ENCODE peak calls at places on chromosomes 3 and 15, in five cellular contexts. C, N, R, U and V are unnamed samples. For H3K36me3, the result is how much of the 10 kb centered on the place peaks cover.

GRCh38 chr3:166518040-166518439 is 680.8 kb upstream of the BCHE start:
- DNase-seq in N (no peak), C (no peak), U (no peak), R (no peak), V (no peak)

GRCh38 chr3:145219355-145220196 is 941.4 kb downstream of the PLOD2 start:
- DNase-seq in R (no peak), U (no peak), C (no peak), N (no peak), V (no peak)

GRCh38 chr3:185030399-185030798 is 122.5 kb downstream of the C3orf70 start:
- DNase-seq in U (no peak), C (no peak), N (no peak), R (no peak), V (no peak)

GRCh38 chr3:69948246-69948862 is 51.2 kb upstream of the SAMMSON start:
- DNase-seq in U (no peak), R (no peak), C (no peak), N (no peak), V (no peak)

GRCh38 chr3:25412269-25412668 is 15.8 kb upstream of the RARB start:
- DNase-seq in N (no peak), U (no peak), R (no peak), C (no peak), V (peak)

GRCh38 chr3:150110097-150110496 is 139.4 kb upstream of the PFN2 start:
- DNase-seq in U (no peak), N (no peak), R (no peak), C (no peak), V (no peak)

GRCh38 chr3:135325726-135326245 is 530.7 kb downstream of the EPHB1 start:
- DNase-seq in U (no peak), R (no peak), C (no peak), N (no peak), V (no peak)

GRCh38 chr15:88863412-88863811 is 31.9 kb downstream of the HAPLN3 start:
- DNase-seq in N (no peak), C (no peak), U (no peak), R (no peak), V (no peak)

GRCh38 chr15:82810863-82811421 is 1.5 kb downstream of the WHAMM start:
- DNase-seq in C (no peak), U (no peak), N (no peak), R (no peak), V (no peak)

GRCh38 chr3:37456270-37456708 is 281.9 kb upstream of the LRRFIP2 start:
- DNase-seq in N (no peak), C (peak), U (peak), R (peak), V (no peak)

GRCh38 chr3:188788621-188789081 is 383.1 kb upstream of the TPRG1 start:
- DNase-seq in C (no peak), R (no peak), N (no peak), U (no peak), V (peak)

GRCh38 chr15:96122077-96123027 is 208.1 kb upstream of the NR2F2 start:
- DNase-seq in C (no peak), N (peak), U (no peak), R (no peak), V (no peak)

GRCh38 chr3:133274477-133274876 is 125.4 kb upstream of the BFSP2 start:
- DNase-seq in N (no peak), U (no peak), C (no peak), R (no peak), V (no peak)

GRCh38 chr3:56468184-56469106 is at the start of gene ERC2:
- DNase-seq in C (peak), U (no peak), N (no peak), R (peak), V (peak)

GRCh38 chr3:64352596-64352989 is 127.3 kb upstream of the PRICKLE2 start:
- DNase-seq in R (no peak), C (no peak), U (no peak), N (no peak), V (no peak)

GRCh38 chr3:97105989-97106651 is 291.7 kb downstream of the EPHA6 start:
- DNase-seq in R (no peak), U (no peak), C (no peak), N (no peak), V (no peak)

GRCh38 chr3:144995856-144996255 is 1024.2 kb downstream of the DIPK2A start:
- DNase-seq in R (no peak), N (no peak), C (no peak), U (no peak), V (no peak)

GRCh38 chr3:13013595-13013993 is 59.6 kb downstream of the IQSEC1 start:
- DNase-seq in R (no peak), U (no peak), C (no peak), N (no peak), V (no peak)

GRCh38 chr15:67165653-67166260 is 88.7 kb downstream of the AAGAB start:
- DNase-seq in N (no peak), R (no peak), C (no peak), U (no peak), V (no peak)

GRCh38 chr3:53773586-53774368 is 72.4 kb downstream of the CHDH start:
- DNase-seq in U (peak), N (no peak), R (no peak), C (no peak), V (no peak)

GRCh38 chr3:177111541-177111949 is 85.7 kb downstream of the TBL1XR1 start:
- DNase-seq in R (no peak), N (no peak), C (no peak), U (no peak), V (no peak)

GRCh38 chr3:169044341-169045113 is 619.0 kb downstream of the MECOM start:
- DNase-seq in N (no peak), U (no peak), C (no peak), R (no peak), V (peak)

GRCh38 chr3:155391583-155391982 is 98.1 kb upstream of the STRIT1 start:
- DNase-seq in C (no peak), R (peak), U (peak), N (no peak), V (peak)

GRCh38 chr3:32815812-32816438 is 1.9 kb upstream of the TRIM71 start:
- DNase-seq in N (no peak), U (no peak), R (no peak), C (no peak), V (no peak)

GRCh38 chr15:70301396-70301795 is 203.7 kb upstream of the TLE3 start:
- DNase-seq in C (no peak), U (no peak), R (no peak), N (no peak), V (no peak)

GRCh38 chr3:139307072-139307491 is 36.7 kb upstream of the MRPS22 start:
- DNase-seq in C (no peak), N (no peak), R (no peak), U (no peak), V (no peak)

GRCh38 chr3:161423911-161424522 is 52.7 kb upstream of the SPTSSB start:
- DNase-seq in R (no peak), N (no peak), C (no peak), U (no peak), V (no peak)

GRCh38 chr3:76083992-76084391 is 298.6 kb upstream of the ZNF717 start:
- DNase-seq in U (no peak), N (no peak), C (no peak), R (no peak), V (no peak)

GRCh38 chr3:156120528-156121251 is at the start of gene KCNAB1:
- DNase-seq in N (no peak), R (no peak), U (no peak), C (no peak), V (no peak)

GRCh38 chr15:68658641-68659358 is 80.0 kb downstream of the CORO2B start:
- DNase-seq in R (no peak), C (no peak), N (no peak), U (no peak), V (no peak)

GRCh38 chr15:68298882-68299381 is 21.4 kb downstream of the FEM1B start:
- DNase-seq in C (no peak), N (no peak), U (peak), R (no peak), V (peak)

GRCh38 chr15:60798821-60799220 is 319.9 kb upstream of the ICE2 start:
- DNase-seq in R (no peak), N (no peak), C (no peak), U (no peak), V (no peak)

GRCh38 chr3:161549251-161549650 is 52.6 kb downstream of the OTOL1 start:
- DNase-seq in N (no peak), R (no peak), C (no peak), U (no peak), V (no peak)

GRCh38 chr3:79139395-79140060 is 628.3 kb downstream of the ROBO1 start:
- DNase-seq in U (no peak), N (no peak), C (no peak), R (no peak), V (no peak)

GRCh38 chr3:106582151-106582550 is 713.3 kb upstream of the CBLB start:
- DNase-seq in C (no peak), R (no peak), N (no peak), U (no peak), V (no peak)

GRCh38 chr3:194673761-194674160 is 1.8 kb upstream of the LSG1 start:
- DNase-seq in R (no peak), N (no peak), C (no peak), U (no peak), V (no peak)

GRCh38 chr3:48410205-48411040 is 19.5 kb downstream of the PLXNB1 start:
- DNase-seq in U (no peak), C (peak), N (no peak), R (peak), V (no peak)

GRCh38 chr3:101730839-101731238 is 6.4 kb downstream of the CEP97 start:
- DNase-seq in C (no peak), N (no peak), R (no peak), U (no peak), V (no peak)
- H3K36me3 ChIP-seq in C (half or more), N (under half), R (half or more), U (under half), V (half or more)

GRCh38 chr3:30672287-30672735 is 65.9 kb downstream of the TGFBR2 start:
- DNase-seq in R (no peak), C (no peak), N (no peak), U (no peak), V (no peak)
- H3K27ac ChIP-seq in R (peak), C (no peak), N (no peak), U (peak), V (no peak)

DNA sequence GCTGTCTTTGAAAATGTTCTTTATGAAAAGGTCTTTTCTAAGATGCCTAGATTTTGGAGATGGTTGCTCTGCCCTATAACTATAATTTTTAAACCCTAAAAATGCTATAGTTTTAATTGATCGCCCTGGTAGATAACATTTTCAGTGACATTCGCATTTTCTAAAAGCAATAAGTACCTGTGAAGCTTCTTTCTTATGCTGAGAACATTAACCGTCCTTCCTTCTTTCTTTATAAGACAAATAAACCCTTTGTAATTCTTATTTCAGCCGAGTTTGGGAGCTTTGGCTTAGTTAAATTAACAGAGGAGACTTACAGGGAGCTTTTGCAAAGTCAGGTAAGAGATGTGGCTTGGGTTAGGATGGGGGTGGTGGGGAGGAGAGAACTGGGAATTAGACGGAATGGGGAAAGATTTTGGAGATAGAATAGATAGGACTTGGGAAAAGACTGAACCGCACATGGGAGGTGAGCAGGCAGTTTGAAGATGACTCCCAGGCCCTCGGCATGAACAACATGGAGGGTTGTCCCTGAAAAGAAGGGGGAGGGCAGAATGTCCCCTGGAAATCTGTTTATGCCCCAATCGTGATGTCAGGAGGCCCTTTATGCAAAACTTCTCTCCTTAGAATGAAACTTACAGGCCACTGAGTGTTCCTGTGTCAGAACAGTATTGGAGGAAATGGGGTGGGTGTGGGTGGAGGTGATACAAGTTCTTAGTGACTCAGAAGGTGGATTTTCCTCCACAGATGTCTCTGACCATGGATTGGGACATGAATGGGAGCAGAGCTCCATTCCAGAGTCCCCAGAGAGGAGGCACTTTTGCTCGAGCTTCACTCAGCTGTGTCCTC is 76.2 kb upstream of the LARS2 start:
- DNase-seq in U (no peak), R (no peak), N (no peak), C (no peak), V (no peak)
- H3K4me3 ChIP-seq in U (no peak), R (no peak), N (no peak), C (no peak), V (no peak)

DNA sequence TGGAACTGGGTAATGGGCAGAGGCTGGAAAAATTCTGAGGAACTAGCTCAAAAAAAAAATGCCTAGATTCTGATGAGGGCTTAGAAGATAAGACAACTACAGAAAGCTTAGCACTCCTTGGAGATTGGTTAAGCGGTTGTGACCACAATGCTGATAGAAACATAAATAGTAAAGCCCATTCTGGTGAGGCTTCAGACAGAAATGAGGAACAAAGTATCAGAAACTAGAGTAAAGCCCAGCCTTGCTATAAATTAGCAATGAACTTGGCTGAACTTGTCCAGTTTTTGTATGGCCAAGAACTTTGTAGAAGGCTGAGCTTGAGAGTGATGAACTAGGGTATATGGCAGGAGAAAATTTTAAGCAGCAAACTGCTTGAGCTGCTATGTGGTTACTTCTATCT is 25.4 kb downstream of the GOLGB1 start:
- DNase-seq in C (no peak), R (no peak), U (no peak), N (no peak), V (no peak)
- H3K36me3 ChIP-seq in C (half or more), R (half or more), U (under half), N (under half), V (under half)

GRCh38 chr15:28984421-28985375 is 98.9 kb downstream of the APBA2 start:
- DNase-seq in U (no peak), C (no peak), N (no peak), R (no peak), V (peak)

GRCh38 chr15:28981921-28982320 is 96.1 kb downstream of the APBA2 start:
- DNase-seq in U (no peak), C (no peak), N (no peak), R (no peak), V (no peak)

GRCh38 chr15:28982886-28983285 is 97.1 kb downstream of the APBA2 start:
- DNase-seq in C (no peak), N (no peak), R (no peak), U (no peak), V (no peak)

GRCh38 chr15:28985691-28986090 is 99.9 kb downstream of the APBA2 start:
- DNase-seq in C (no peak), N (no peak), R (no peak), U (no peak), V (no peak)

GRCh38 chr15:28983432-28984311 is 97.9 kb downstream of the APBA2 start:
- DNase-seq in C (no peak), R (no peak), N (no peak), U (no peak), V (no peak)
- H3K27ac ChIP-seq in C (no peak), R (no peak), N (no peak), U (no peak), V (no peak)

DNA sequence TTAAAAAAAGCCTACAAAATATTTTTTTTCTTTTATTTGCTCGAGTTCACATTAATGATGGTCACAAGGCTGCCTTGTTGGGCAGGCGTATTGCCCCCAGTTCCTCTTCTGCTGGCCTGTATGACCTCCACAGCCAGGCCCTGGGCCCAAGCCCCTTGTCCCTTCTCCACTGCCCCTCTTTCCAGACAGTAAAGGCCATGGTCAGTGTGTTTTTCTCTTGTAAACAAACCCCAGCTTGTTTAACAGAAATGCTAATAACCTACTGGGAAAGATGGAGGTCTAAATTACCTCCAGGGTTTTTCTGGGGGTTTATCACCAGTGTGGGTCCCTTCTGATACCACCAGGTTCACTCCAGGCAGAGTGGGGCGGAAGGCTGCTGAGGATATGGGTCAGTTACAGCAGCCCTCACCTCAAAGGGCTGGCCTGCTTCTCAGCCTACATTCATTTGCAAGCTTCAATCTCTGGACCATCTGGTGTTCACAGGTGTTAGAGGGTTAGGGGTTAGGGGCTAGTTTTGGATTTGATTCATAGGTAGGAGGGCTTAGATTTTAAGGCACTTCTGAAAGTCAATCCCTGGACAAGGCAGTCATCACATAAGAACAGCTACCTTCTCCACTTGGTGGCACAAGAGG is 2.0 kb upstream of the MANF start:
- DNase-seq in N (no peak), R (no peak), C (no peak), U (no peak), V (no peak)
- H3K4me3 ChIP-seq in N (no peak), R (no peak), C (no peak), U (no peak), V (no peak)

GRCh38 chr3:14166877-14167605 is 11.4 kb downstream of the XPC start:
- DNase-seq in R (no peak), C (no peak), U (no peak), N (no peak), V (no peak)
- H3K36me3 ChIP-seq in R (half or more), C (half or more), U (under half), N (under half), V (half or more)

DNA sequence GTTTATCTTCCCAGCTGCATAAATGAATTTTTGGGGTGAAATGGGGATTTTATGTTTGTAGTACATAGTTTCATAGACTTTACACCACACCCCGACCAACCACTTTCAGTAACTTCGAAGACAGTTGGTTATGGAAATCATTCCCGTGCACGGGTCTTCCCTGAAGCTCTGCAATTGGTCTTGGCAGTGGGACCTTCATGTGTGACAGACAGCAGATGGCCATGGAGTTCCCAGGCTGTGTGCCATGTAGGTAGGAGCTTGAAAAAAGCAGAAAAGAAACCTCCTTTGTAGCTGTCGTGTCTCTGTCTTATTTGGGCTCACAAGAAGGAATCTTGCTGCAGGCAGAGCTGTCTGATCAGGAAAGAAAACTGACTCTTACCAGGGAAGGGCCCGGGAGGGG is 25.9 kb downstream of the EXOG start:
- DNase-seq in U (no peak), C (no peak), N (no peak), R (no peak), V (no peak)
- H3K27ac ChIP-seq in U (no peak), C (no peak), N (no peak), R (peak), V (no peak)